ENCODE peak calls at places on chromosome 21, in ten cellular contexts. Y, U, O, S, T, M, E, H, K and J are unnamed samples.

GRCh38 chr21:41769106-41769505 is 2.3 kb upstream of the RIPK4 start:
- DNase-seq in Y (no peak), U (no peak), O (no peak), S (no peak), T (no peak), M (no peak), E (no peak), H (no peak), K (no peak), J (no peak)

GRCh38 chr21:32382108-32382601 is 10.7 kb downstream of the URB1 start:
- DNase-seq in Y (no peak), U (no peak), O (no peak), S (no peak), T (no peak), M (no peak), E (peak), H (no peak), K (no peak), J (no peak)

GRCh38 chr21:31294691-31295090 is 49.4 kb downstream of the TIAM1 start:
- DNase-seq in Y (no peak), U (no peak), O (no peak), S (no peak), T (no peak), M (no peak), E (no peak), H (no peak), K (no peak), J (no peak)

GRCh38 chr21:26490771-26491170 is 82.3 kb downstream of the CYYR1 start:
- DNase-seq in Y (no peak), U (no peak), O (no peak), S (no peak), T (no peak), M (no peak), E (no peak), H (peak), K (no peak), J (no peak)

GRCh38 chr21:38170705-38171682 is 85.8 kb upstream of the KCNJ15 start:
- DNase-seq in Y (no peak), U (no peak), O (no peak), S (no peak), T (no peak), M (no peak), E (no peak), H (no peak), K (no peak), J (no peak)

GRCh38 chr21:39033878-39034589 is 149.2 kb downstream of the PSMG1 start:
- DNase-seq in Y (no peak), U (no peak), O (no peak), S (no peak), T (peak), M (no peak), E (no peak), H (no peak), K (no peak), J (peak)

GRCh38 chr21:27513825-27514224 is 546.9 kb upstream of the ADAMTS5 start:
- DNase-seq in Y (no peak), U (no peak), O (no peak), S (no peak), T (no peak), M (no peak), E (no peak), H (no peak), K (no peak), J (no peak)

GRCh38 chr21:31181089-31181757 is 142.9 kb upstream of the KRTAP19-8 start:
- DNase-seq in Y (peak), U (no peak), O (no peak), S (no peak), T (no peak), M (no peak), E (no peak), H (no peak), K (no peak), J (no peak)

GRCh38 chr21:33541105-33541711 is 709 bp downstream of the GART start:
- DNase-seq in Y (no peak), U (no peak), O (no peak), S (no peak), T (no peak), M (no peak), E (no peak), H (no peak), K (no peak), J (no peak)

GRCh38 chr21:34647552-34647951 is 21.2 kb upstream of the CLIC6 start:
- DNase-seq in Y (no peak), U (no peak), O (no peak), S (no peak), T (no peak), M (no peak), E (no peak), H (no peak), K (no peak), J (no peak)

GRCh38 chr21:25427828-25428227 is 179.5 kb downstream of the MRPL39 start:
- DNase-seq in Y (no peak), U (no peak), O (no peak), S (no peak), T (no peak), M (no peak), E (no peak), H (no peak), K (no peak), J (no peak)

GRCh38 chr21:38875694-38876492 is 70.2 kb downstream of the ETS2 start:
- DNase-seq in Y (no peak), U (no peak), O (no peak), S (no peak), T (no peak), M (no peak), E (peak), H (no peak), K (no peak), J (no peak)

GRCh38 chr21:35607406-35607805 is 452.9 kb downstream of the SETD4 start:
- DNase-seq in Y (no peak), U (no peak), O (no peak), S (no peak), T (no peak), M (no peak), E (no peak), H (no peak), K (no peak), J (no peak)

GRCh38 chr21:25573409-25574206 is 33.7 kb downstream of the MRPL39 start:
- DNase-seq in Y (peak), U (no peak), O (no peak), S (no peak), T (peak), M (no peak), E (peak), H (peak), K (no peak), J (no peak)

GRCh38 chr21:16634522-16634914 is 878.3 kb upstream of the CXADR start:
- DNase-seq in Y (no peak), U (no peak), O (no peak), S (no peak), T (no peak), M (no peak), E (no peak), H (no peak), K (no peak), J (no peak)

GRCh38 chr21:41483973-41484372 is 24.0 kb downstream of the TMPRSS2 start:
- DNase-seq in Y (no peak), U (no peak), O (no peak), S (no peak), T (no peak), M (no peak), E (no peak), H (no peak), K (no peak), J (no peak)

GRCh38 chr21:26448751-26449150 is 124.3 kb downstream of the CYYR1 start:
- DNase-seq in Y (no peak), U (no peak), O (no peak), S (no peak), T (peak), M (no peak), E (no peak), H (no peak), K (no peak), J (no peak)

GRCh38 chr21:40846057-40846456 is 901 bp downstream of the DSCAM start:
- DNase-seq in Y (no peak), U (no peak), O (no peak), S (no peak), T (no peak), M (no peak), E (no peak), H (no peak), K (no peak), J (no peak)

GRCh38 chr21:26060335-26061115 is 110.0 kb downstream of the APP start:
- DNase-seq in Y (no peak), U (no peak), O (no peak), S (no peak), T (no peak), M (no peak), E (no peak), H (no peak), K (no peak), J (no peak)

GRCh38 chr21:25895565-25896205 is 160.9 kb downstream of the GABPA start:
- DNase-seq in Y (no peak), U (no peak), O (no peak), S (no peak), T (no peak), M (no peak), E (no peak), H (no peak), K (no peak), J (no peak)

GRCh38 chr21:14846619-14847018 is 218.2 kb downstream of the NRIP1 start:
- DNase-seq in Y (no peak), U (no peak), O (no peak), S (no peak), T (no peak), M (no peak), E (no peak), H (no peak), K (no peak), J (no peak)

GRCh38 chr21:30882907-30883597 is 1.7 kb upstream of the KRTAP11-1 start:
- DNase-seq in Y (no peak), U (no peak), O (no peak), S (no peak), T (no peak), M (no peak), E (no peak), H (no peak), K (no peak), J (no peak)

GRCh38 chr21:45954921-45955320 is 26.6 kb upstream of the COL6A1 start:
- DNase-seq in Y (no peak), U (no peak), O (no peak), S (no peak), T (no peak), M (no peak), E (no peak), H (no peak), K (no peak), J (no peak)

GRCh38 chr21:45952974-45953373 is 28.6 kb upstream of the COL6A1 start:
- DNase-seq in Y (no peak), U (no peak), O (no peak), S (no peak), T (no peak), M (no peak), E (no peak), H (no peak), K (no peak), J (no peak)

GRCh38 chr21:45957551-45957950 is 24.0 kb upstream of the COL6A1 start:
- DNase-seq in Y (no peak), U (no peak), O (no peak), S (no peak), T (no peak), M (no peak), E (no peak), H (no peak), K (no peak), J (no peak)

GRCh38 chr21:45951676-45952075 is 29.9 kb upstream of the COL6A1 start:
- DNase-seq in Y (no peak), U (no peak), O (no peak), S (no peak), T (no peak), M (no peak), E (no peak), H (no peak), K (no peak), J (no peak)

GRCh38 chr21:45954271-45954670 is 27.3 kb upstream of the COL6A1 start:
- DNase-seq in Y (no peak), U (no peak), O (no peak), S (no peak), T (peak), M (no peak), E (no peak), H (no peak), K (no peak), J (no peak)
- TF ChIP-seq CTCF in Y (no peak), U (no peak), O (no peak), S (no peak), T (peak), M (no peak), E (peak), H (no peak), K (no peak), J (no peak)

DNA sequence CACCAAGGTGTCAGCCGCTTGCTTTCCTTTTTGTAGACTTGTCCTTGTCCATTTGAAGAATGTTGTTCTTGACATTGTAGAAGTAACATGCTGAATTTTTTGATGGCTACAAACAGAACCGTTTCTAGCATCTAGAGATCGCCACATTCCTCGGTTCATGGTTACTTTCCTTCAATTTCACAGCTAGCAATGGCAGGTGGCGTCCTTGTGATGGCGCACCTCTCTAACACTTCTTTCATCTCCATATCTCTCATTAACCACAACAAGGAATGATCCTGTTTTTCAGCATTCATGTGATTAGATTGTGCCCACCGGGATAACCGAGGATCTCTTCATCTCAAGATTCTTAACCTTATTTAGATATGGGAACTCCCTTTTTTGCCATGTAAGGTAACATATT is 2129.8 kb downstream of the NCAM2 start:
- DNase-seq in Y (no peak), U (no peak), O (no peak), S (no peak), T (no peak), M (no peak), E (no peak), H (no peak), K (no peak), J (no peak)
- TF ChIP-seq CTCF in Y (no peak), U (no peak), O (no peak), S (no peak), T (no peak), M (no peak), E (no peak), H (no peak), K (no peak), J (no peak)

DNA sequence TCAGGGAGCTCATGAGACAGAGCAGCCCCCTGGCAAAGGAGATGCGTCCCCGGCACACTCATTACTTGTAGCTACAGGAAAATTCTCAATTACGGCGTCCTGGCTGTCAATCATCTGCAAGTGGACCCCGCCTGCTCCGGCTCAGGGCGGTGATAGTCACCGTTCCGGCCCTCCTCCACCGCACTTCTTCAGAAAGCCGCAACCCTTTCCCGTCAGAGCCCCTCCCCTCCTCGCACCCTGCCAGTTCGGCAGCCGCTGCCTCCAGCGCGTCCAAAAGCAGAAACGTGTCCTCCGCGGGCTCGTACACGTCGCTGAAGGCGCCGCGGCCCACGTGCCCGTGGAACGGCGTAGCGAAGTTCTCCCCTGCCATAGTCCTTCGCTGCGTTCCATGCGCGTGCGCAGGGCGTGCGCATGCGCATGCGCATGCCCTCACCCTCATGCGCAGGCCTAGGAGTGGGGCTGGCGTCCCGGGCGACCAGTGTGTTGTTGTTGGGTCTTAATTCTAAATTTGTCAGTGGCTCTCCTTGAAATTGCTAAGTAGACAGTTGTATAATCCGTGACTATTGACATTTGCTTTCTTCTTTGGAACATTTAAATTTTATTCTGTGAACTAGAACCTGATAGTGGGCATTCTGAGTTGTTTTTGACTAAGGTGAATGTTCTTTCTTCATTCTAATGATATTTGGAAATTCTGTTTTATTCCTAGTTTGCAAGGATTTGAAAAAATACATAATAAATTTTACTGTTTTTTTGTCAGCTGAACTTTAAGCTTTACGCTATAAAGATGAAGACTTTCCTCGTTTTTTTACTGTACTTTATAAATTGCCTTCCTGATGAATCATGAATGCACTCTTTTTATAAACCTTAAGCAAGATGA is 107.5 kb downstream of the LTN1 start:
- DNase-seq in Y (peak), U (peak), O (peak), S (peak), T (peak), M (peak), E (no peak), H (peak), K (peak), J (peak)
- TF ChIP-seq CTCF in Y (no peak), U (no peak), O (no peak), S (no peak), T (no peak), M (no peak), E (no peak), H (no peak), K (no peak), J (no peak)

GRCh38 chr21:43646550-43647260 is 12.6 kb downstream of the HSF2BP start:
- DNase-seq in Y (peak), U (peak), O (peak), S (peak), T (peak), M (peak), E (peak), H (peak), K (peak), J (peak)

GRCh38 chr21:43644609-43645008 is 14.7 kb downstream of the HSF2BP start:
- DNase-seq in Y (no peak), U (no peak), O (no peak), S (no peak), T (peak), M (no peak), E (no peak), H (no peak), K (no peak), J (no peak)

GRCh38 chr21:43645987-43646386 is 13.3 kb downstream of the HSF2BP start:
- DNase-seq in Y (no peak), U (no peak), O (no peak), S (no peak), T (no peak), M (no peak), E (no peak), H (no peak), K (no peak), J (no peak)

GRCh38 chr21:43643193-43643592 is 16.1 kb downstream of the HSF2BP start:
- DNase-seq in Y (no peak), U (no peak), O (no peak), S (no peak), T (no peak), M (no peak), E (no peak), H (no peak), K (no peak), J (peak)

DNA sequence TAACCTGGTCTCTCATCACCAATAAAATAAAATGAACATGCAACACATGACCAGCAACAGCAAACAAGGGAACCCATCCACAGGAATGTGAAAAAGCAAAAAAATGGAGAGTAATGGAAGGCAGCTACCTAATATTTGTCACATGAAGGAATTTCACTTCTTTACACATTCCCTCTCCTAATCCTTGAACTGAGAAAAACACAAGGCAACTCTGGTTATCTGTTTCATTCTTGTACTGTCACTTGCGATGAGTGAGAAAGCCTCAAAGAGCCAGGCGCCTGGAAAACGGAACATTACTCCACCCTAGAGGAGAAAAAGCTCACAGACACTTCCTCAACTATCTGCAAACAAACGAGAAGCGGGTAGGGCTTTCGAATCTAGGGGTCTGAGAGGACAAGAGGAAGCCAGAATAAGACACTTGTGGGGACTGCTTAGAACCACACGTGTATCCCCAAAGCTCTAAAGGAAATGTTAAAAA is 13.8 kb downstream of the HSF2BP start:
- DNase-seq in Y (peak), U (peak), O (no peak), S (no peak), T (peak), M (no peak), E (peak), H (no peak), K (peak), J (peak)
- TF ChIP-seq CTCF in Y (no peak), U (peak), O (peak), S (peak), T (peak), M (peak), E (peak), H (peak), K (no peak), J (no peak)

DNA sequence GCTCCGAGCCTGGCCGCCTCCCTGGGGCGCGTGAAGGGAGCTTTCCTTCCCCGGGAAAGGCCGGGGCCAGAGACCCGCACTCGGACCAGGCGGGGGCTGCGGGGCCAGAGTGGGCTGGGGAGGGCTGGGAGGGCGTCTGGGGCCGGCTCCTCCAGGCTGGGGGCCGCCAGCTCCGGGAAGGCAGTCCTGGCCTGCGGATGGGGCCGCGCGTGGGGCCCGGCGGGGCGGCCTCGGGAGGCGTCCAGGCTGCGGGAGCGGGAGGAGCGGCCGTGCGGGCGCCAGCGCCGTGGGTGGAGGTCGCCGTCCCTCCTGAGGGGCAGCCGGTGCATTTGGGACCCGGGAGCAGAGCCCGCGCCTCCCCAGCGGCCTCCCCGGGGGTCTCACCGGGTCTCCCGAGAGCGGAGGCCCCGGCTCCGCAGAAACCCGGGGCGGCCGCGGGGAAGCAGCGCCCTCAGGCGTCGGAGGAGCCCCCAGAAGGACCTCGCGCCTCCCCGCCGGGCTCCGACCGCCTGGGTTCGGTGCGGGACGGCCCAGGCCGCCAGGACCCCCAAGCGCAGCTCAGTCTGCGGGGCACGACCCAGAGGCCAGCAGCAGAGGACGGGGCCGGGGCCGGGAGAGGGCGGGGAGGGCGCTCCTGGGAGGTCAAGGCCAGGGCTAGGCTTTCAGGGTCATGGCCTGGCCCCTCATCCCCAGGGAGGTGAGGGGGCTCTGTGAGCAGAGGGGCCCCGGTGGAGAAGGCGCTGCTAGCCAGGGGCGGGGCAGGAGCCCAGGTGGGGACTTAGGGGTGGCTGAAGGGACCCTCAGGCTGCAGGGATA is 7.3 kb upstream of the SLX9 start:
- DNase-seq in Y (peak), U (peak), O (no peak), S (peak), T (no peak), M (no peak), E (no peak), H (no peak), K (no peak), J (no peak)
- TF ChIP-seq CTCF in Y (peak), U (peak), O (peak), S (peak), T (peak), M (peak), E (peak), H (peak), K (no peak), J (peak)